ENCODE peak calls at places on chromosomes 4 and X, in eight cellular contexts. One of them, this sample, is unnamed.

GRCh38 chr4:32133141-32133540 is 1413.0 kb downstream of the PCDH7 start:
- DNase-seq in NCI-H460: no peak
- DNase-seq in fibroblast of villous mesenchyme: peak
- DNase-seq in Right ventricle myocardium inferior: no peak
- DNase-seq in GM03348: no peak
- DNase-seq in mucosa of gallbladder: no peak
- DNase-seq in AG20443: no peak
- DNase-seq in RPMI7951: no peak
- DNase-seq in this sample: no peak

GRCh38 chr4:125313989-125314602 is 659 bp upstream of the FAT4 start:
- DNase-seq in Right ventricle myocardium inferior: no peak
- DNase-seq in RPMI7951: no peak
- DNase-seq in fibroblast of villous mesenchyme: no peak
- DNase-seq in NCI-H460: no peak
- DNase-seq in mucosa of gallbladder: no peak
- DNase-seq in AG20443: no peak
- DNase-seq in GM03348: no peak
- DNase-seq in this sample: no peak

GRCh38 chrX:84340981-84341380 is 153.0 kb upstream of the RPS6KA6 start:
- DNase-seq in GM03348: no peak
- DNase-seq in fibroblast of villous mesenchyme: peak
- DNase-seq in NCI-H460: no peak
- DNase-seq in mucosa of gallbladder: no peak
- DNase-seq in Right ventricle myocardium inferior: no peak
- DNase-seq in RPMI7951: peak
- DNase-seq in AG20443: peak
- DNase-seq in this sample: no peak

GRCh38 chr4:111778543-111778942 is 366.7 kb upstream of the FAM241A start:
- DNase-seq in NCI-H460: no peak
- DNase-seq in RPMI7951: no peak
- DNase-seq in mucosa of gallbladder: no peak
- DNase-seq in fibroblast of villous mesenchyme: peak
- DNase-seq in AG20443: peak
- DNase-seq in Right ventricle myocardium inferior: no peak
- DNase-seq in GM03348: peak
- DNase-seq in this sample: no peak

GRCh38 chr4:102598102-102598758 is 97.1 kb downstream of the NFKB1 start:
- DNase-seq in NCI-H460: no peak
- DNase-seq in AG20443: no peak
- DNase-seq in RPMI7951: no peak
- DNase-seq in fibroblast of villous mesenchyme: peak
- DNase-seq in GM03348: peak
- DNase-seq in Right ventricle myocardium inferior: no peak
- DNase-seq in mucosa of gallbladder: no peak
- DNase-seq in this sample: no peak

GRCh38 chr4:15754323-15754722 is 23.8 kb upstream of the CD38 start:
- DNase-seq in AG20443: no peak
- DNase-seq in fibroblast of villous mesenchyme: peak
- DNase-seq in mucosa of gallbladder: no peak
- DNase-seq in NCI-H460: no peak
- DNase-seq in RPMI7951: peak
- DNase-seq in Right ventricle myocardium inferior: no peak
- DNase-seq in GM03348: no peak
- DNase-seq in this sample: peak

GRCh38 chr4:79865253-79865652 is 207.8 kb downstream of the ANTXR2 start:
- DNase-seq in RPMI7951: no peak
- DNase-seq in fibroblast of villous mesenchyme: no peak
- DNase-seq in NCI-H460: no peak
- DNase-seq in mucosa of gallbladder: no peak
- DNase-seq in AG20443: peak
- DNase-seq in Right ventricle myocardium inferior: no peak
- DNase-seq in GM03348: peak
- DNase-seq in this sample: no peak

GRCh38 chr4:20711335-20711734 is 11.1 kb downstream of the PACRGL start:
- DNase-seq in NCI-H460: no peak
- DNase-seq in AG20443: no peak
- DNase-seq in mucosa of gallbladder: no peak
- DNase-seq in fibroblast of villous mesenchyme: no peak
- DNase-seq in GM03348: no peak
- DNase-seq in RPMI7951: no peak
- DNase-seq in Right ventricle myocardium inferior: no peak
- DNase-seq in this sample: no peak

GRCh38 chrX:47380268-47380667 is 9.9 kb downstream of the ZNF157 start:
- DNase-seq in Right ventricle myocardium inferior: no peak
- DNase-seq in RPMI7951: peak
- DNase-seq in fibroblast of villous mesenchyme: peak
- DNase-seq in GM03348: no peak
- DNase-seq in AG20443: peak
- DNase-seq in mucosa of gallbladder: peak
- DNase-seq in NCI-H460: no peak
- DNase-seq in this sample: peak

GRCh38 chrX:21047034-21047455 is 327.2 kb upstream of the CNKSR2 start:
- DNase-seq in RPMI7951: no peak
- DNase-seq in fibroblast of villous mesenchyme: no peak
- DNase-seq in NCI-H460: no peak
- DNase-seq in AG20443: no peak
- DNase-seq in Right ventricle myocardium inferior: no peak
- DNase-seq in mucosa of gallbladder: no peak
- DNase-seq in GM03348: no peak
- DNase-seq in this sample: no peak

GRCh38 chrX:106014119-106014775 is 24.3 kb downstream of the SERPINA7 start:
- DNase-seq in fibroblast of villous mesenchyme: no peak
- DNase-seq in GM03348: no peak
- DNase-seq in NCI-H460: no peak
- DNase-seq in Right ventricle myocardium inferior: no peak
- DNase-seq in mucosa of gallbladder: no peak
- DNase-seq in RPMI7951: no peak
- DNase-seq in AG20443: no peak
- DNase-seq in this sample: no peak

GRCh38 chr4:8915201-8916200 is 43.9 kb upstream of the HMX1 start:
- DNase-seq in RPMI7951: no peak
- DNase-seq in Right ventricle myocardium inferior: peak
- DNase-seq in GM03348: peak
- DNase-seq in fibroblast of villous mesenchyme: no peak
- DNase-seq in mucosa of gallbladder: no peak
- DNase-seq in NCI-H460: no peak
- DNase-seq in AG20443: peak
- DNase-seq in this sample: no peak

GRCh38 chr4:114383721-114384120 is 214.9 kb upstream of the UGT8 start:
- DNase-seq in mucosa of gallbladder: no peak
- DNase-seq in NCI-H460: no peak
- DNase-seq in fibroblast of villous mesenchyme: peak
- DNase-seq in RPMI7951: peak
- DNase-seq in AG20443: peak
- DNase-seq in Right ventricle myocardium inferior: no peak
- DNase-seq in GM03348: peak
- DNase-seq in this sample: no peak

GRCh38 chrX:68196939-68197791 is 236.1 kb downstream of the OPHN1 start:
- DNase-seq in AG20443: peak
- DNase-seq in Right ventricle myocardium inferior: no peak
- DNase-seq in GM03348: peak
- DNase-seq in NCI-H460: peak
- DNase-seq in mucosa of gallbladder: peak
- DNase-seq in RPMI7951: peak
- DNase-seq in fibroblast of villous mesenchyme: peak
- DNase-seq in this sample: no peak

GRCh38 chr4:70556856-70557255 is 35.2 kb upstream of the AMBN start:
- DNase-seq in fibroblast of villous mesenchyme: peak
- DNase-seq in GM03348: no peak
- DNase-seq in RPMI7951: no peak
- DNase-seq in mucosa of gallbladder: no peak
- DNase-seq in AG20443: no peak
- DNase-seq in Right ventricle myocardium inferior: no peak
- DNase-seq in NCI-H460: no peak
- DNase-seq in this sample: no peak

GRCh38 chr4:19678763-19679162 is 572.9 kb upstream of the SLIT2 start:
- DNase-seq in RPMI7951: peak
- DNase-seq in NCI-H460: no peak
- DNase-seq in AG20443: no peak
- DNase-seq in Right ventricle myocardium inferior: no peak
- DNase-seq in mucosa of gallbladder: no peak
- DNase-seq in fibroblast of villous mesenchyme: peak
- DNase-seq in GM03348: no peak
- DNase-seq in this sample: no peak